ENCODE peak calls at places on chromosomes 6 and 20, in four cellular contexts. H is lung, T is lower lobe of right lung, M is IMR-90. D is an unnamed sample.
A peak's percentile ranks its signal among the peaks of the same experiment; 100 is the strongest.

GRCh38 chr6:99951016-99951805 is 42.8 kb downstream of the MCHR2 start:
- DNase-seq in H (no peak), T (no peak), M (no peak), D (no peak)

GRCh38 chr6:140879861-140880260 is 1252.9 kb upstream of the GJE1 start:
- DNase-seq in H (no peak), T (no peak), M (peak; percentile 83), D (no peak)

GRCh38 chr20:43993552-43993951 is 78.9 kb downstream of the TOX2 start:
- DNase-seq in H (no peak), T (no peak), M (peak; percentile 31), D (no peak)

GRCh38 chr20:8018928-8019177 is 708 bp downstream of the TMX4 start:
- DNase-seq in H (no peak), T (no peak), M (peak; percentile 15), D (no peak)

GRCh38 chr6:94049001-94049400 is 629.6 kb upstream of the EPHA7 start:
- DNase-seq in H (no peak), T (no peak), M (no peak), D (no peak)

GRCh38 chr20:3811421-3812258 is 8.7 kb upstream of the AP5S1 start:
- DNase-seq in H (peak; percentile 98), T (peak; percentile 98), M (peak; percentile 99), D (peak; percentile 98)

GRCh38 chr20:41004561-41005360 is 23.9 kb upstream of the TOP1 start:
- DNase-seq in H (no peak), T (no peak), M (peak; percentile 44), D (no peak)

GRCh38 chr6:52545844-52546119 is 31.1 kb downstream of the TRAM2 start:
- DNase-seq in H (no peak), T (no peak), M (no peak), D (no peak)

GRCh38 chr6:7909323-7910276 is 988 bp downstream of the TXNDC5 start:
- DNase-seq in H (peak; percentile 57), T (peak; percentile 71), M (peak; percentile 27), D (peak; percentile 65)

GRCh38 chr6:45822269-45822812 is 193.3 kb downstream of the CLIC5 start:
- DNase-seq in H (no peak), T (no peak), M (no peak), D (no peak)

GRCh38 chr20:41185013-41185757 is 47.8 kb downstream of the PLCG1 start:
- DNase-seq in H (no peak), T (peak; percentile 29), M (no peak), D (no peak)

GRCh38 chr20:38128691-38129090 is 36.4 kb downstream of the TGM2 start:
- DNase-seq in H (no peak), T (peak; percentile 13), M (no peak), D (no peak)

GRCh38 chr6:131923356-131923755 is 27.8 kb downstream of the CCN2 start:
- DNase-seq in H (peak; percentile 69), T (no peak), M (peak; percentile 57), D (peak; percentile 63)

GRCh38 chr6:150940951-150941350 is 75.4 kb downstream of the MTHFD1L start:
- DNase-seq in H (no peak), T (no peak), M (peak; percentile 54), D (no peak)

GRCh38 chr6:63403725-63404124 is 83.9 kb upstream of the LGSN start:
- DNase-seq in H (no peak), T (no peak), M (no peak), D (no peak)

GRCh38 chr6:163702736-163703135 is 288.2 kb downstream of the QKI start:
- DNase-seq in H (no peak), T (no peak), M (no peak), D (no peak)

GRCh38 chr6:159249150-159249549 is 80.0 kb downstream of the FNDC1 start:
- DNase-seq in H (no peak), T (no peak), M (no peak), D (no peak)

GRCh38 chr6:158115102-158115501 is 53.0 kb downstream of the SERAC1 start:
- DNase-seq in H (no peak), T (no peak), M (no peak), D (no peak)

GRCh38 chr6:113654396-113654795 is 202.7 kb upstream of the MARCKS start:
- DNase-seq in H (peak; percentile 81), T (peak; percentile 89), M (peak; percentile 30), D (peak; percentile 39)

GRCh38 chr6:133136177-133136896 is 104.8 kb upstream of the EYA4 start:
- DNase-seq in H (no peak), T (no peak), M (no peak), D (no peak)

GRCh38 chr6:44000164-44000842 is 126.9 kb downstream of the MRPL14 start:
- DNase-seq in H (peak; percentile 88), T (peak; percentile 87), M (peak; percentile 25), D (peak; percentile 60)

GRCh38 chr6:119078449-119079287 is at the start of gene FAM184A:
- DNase-seq in H (peak; percentile 56), T (peak; percentile 78), M (peak; percentile 48), D (peak; percentile 65)
- TF ChIP-seq CTCF in H (no peak), T (peak; percentile 48), M (no peak), D (peak; percentile 26)

GRCh38 chr6:129644567-129645015 is 65.4 kb downstream of the ARHGAP18 start:
- DNase-seq in H (no peak), T (no peak), M (peak; percentile 76), D (no peak)

GRCh38 chr6:129646140-129646569 is 63.8 kb downstream of the ARHGAP18 start:
- DNase-seq in H (no peak), T (no peak), M (no peak), D (no peak)

GRCh38 chr6:129647044-129647443 is 62.9 kb downstream of the ARHGAP18 start:
- DNase-seq in H (no peak), T (no peak), M (no peak), D (no peak)

GRCh38 chr6:129646617-129647016 is 63.4 kb downstream of the ARHGAP18 start:
- DNase-seq in H (no peak), T (no peak), M (peak; percentile 27), D (no peak)

DNA sequence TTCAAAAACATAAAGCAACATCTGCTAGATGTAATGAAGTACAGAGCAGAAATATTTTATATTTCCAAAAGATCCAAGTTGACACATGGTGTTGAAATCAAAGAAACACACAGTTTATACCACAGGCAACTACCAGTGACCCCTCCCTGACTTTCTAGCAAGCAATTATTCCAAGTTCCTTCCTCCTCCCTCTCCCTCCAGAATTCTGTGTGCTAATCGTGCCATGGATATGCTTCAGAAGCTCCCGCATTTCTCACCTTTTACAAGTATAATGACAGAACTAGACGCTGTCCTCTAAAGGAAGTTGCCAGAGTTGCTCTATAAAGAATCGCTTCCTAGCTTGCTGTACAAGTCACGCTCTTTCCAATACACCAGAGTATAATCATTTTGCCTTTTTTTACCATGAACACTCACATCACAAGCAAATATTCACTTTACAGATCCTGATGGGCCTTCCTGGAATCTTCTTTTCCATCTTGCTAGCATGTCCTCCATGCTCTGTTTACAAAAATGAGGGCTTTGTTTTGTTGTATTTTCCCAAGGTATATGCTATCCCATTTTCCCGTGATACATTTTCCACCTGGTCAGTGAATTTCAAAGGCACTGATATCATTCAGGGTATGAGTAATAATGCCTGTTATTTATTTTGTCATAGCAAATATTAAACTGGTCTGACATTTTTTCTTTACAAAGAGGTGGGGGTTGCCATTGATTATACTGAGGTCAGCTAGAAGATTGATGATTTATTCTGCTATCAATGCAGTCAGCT is 64.4 kb downstream of the ARHGAP18 start:
- DNase-seq in H (no peak), T (no peak), M (no peak), D (no peak)
- H3K4me3 ChIP-seq in H (no peak overlapping the region), T (no peak overlapping the region), M (no peak overlapping the region), D (no peak overlapping the region)

DNA sequence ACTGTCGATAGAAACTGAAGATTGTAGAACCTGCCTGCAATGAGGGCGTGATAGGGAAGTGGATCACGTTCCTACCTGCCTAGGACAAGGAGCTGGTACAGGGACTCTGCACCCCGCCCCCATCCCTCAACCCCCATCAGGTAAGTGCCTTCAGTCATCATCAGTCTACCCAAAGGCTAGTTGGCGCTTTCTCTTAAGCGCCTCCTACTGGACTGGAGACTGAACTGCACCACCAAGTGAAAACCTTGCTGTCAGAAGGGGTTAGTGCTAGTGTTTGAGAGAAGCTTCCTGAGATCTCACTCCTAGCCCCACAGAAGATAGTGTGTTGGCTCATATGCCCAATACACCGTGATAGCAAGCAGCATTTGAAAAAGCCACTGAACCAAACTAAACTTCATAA is 706.5 kb upstream of the MAN1A1 start:
- DNase-seq in H (no peak), T (no peak), M (no peak), D (no peak)
- TF ChIP-seq CTCF in H (no peak), T (peak; percentile 24), M (no peak), D (no peak)

GRCh38 chr6:26048590-26048989 is 38.6 kb upstream of the HFE start:
- DNase-seq in H (no peak), T (no peak), M (no peak), D (no peak)

GRCh38 chr6:26045939-26046368 is 41.3 kb upstream of the HFE start:
- DNase-seq in H (no peak), T (no peak), M (no peak), D (no peak)

GRCh38 chr6:26043389-26044139 is 43.7 kb upstream of the HFE start:
- DNase-seq in H (peak; percentile 70), T (peak; percentile 59), M (peak; percentile 99), D (peak; percentile 82)

GRCh38 chr6:26044140-26045045 is 42.8 kb upstream of the HFE start:
- DNase-seq in H (no peak), T (peak; percentile 69), M (peak; percentile 20), D (peak; percentile 51)

GRCh38 chr6:26045046-26045938 is 41.9 kb upstream of the HFE start:
- DNase-seq in H (peak; percentile 90), T (peak; percentile 69), M (peak; percentile 94), D (peak; percentile 80)
- H3K4me3 ChIP-seq in H (peak overlapping the region; percentile 28), T (peak overlapping the region; percentile 55), M (peak overlapping the region; percentile 63), D (peak overlapping the region; percentile 27)

GRCh38 chr20:61120595-61121515 is 131.2 kb upstream of the CDH4 start:
- DNase-seq in H (peak; percentile 46), T (no peak), M (peak; percentile 69), D (no peak)
- TF ChIP-seq CTCF in H (no peak), T (peak; percentile 52), M (peak; percentile 47), D (peak; percentile 38)

GRCh38 chr6:85402922-85403321 is 47.0 kb upstream of the NT5E start:
- DNase-seq in H (no peak), T (no peak), M (no peak), D (no peak)

GRCh38 chr6:85404497-85405174 is 45.2 kb upstream of the NT5E start:
- DNase-seq in H (no peak), T (no peak), M (peak; percentile 95), D (peak; percentile 60)

GRCh38 chr6:85405175-85405852 is 44.6 kb upstream of the NT5E start:
- DNase-seq in H (no peak), T (no peak), M (peak; percentile 55), D (peak; percentile 50)

GRCh38 chr6:85402071-85402470 is 47.8 kb upstream of the NT5E start:
- DNase-seq in H (no peak), T (no peak), M (no peak), D (no peak)

GRCh38 chr6:85403331-85404015 is 46.4 kb upstream of the NT5E start:
- DNase-seq in H (no peak), T (no peak), M (peak; percentile 92), D (no peak)
- H3K4me3 ChIP-seq in H (no peak overlapping the region), T (no peak overlapping the region), M (no peak overlapping the region), D (no peak overlapping the region)